ENCODE peak calls at places on chromosomes 7 and 10, in four cellular contexts. Y is mucosa of gallbladder, W is fibroblast of lung, F is head of caudate nucleus. U is an unnamed sample.

GRCh38 chr10:87927091-87927490 is 63.7 kb downstream of the PTEN start:
- DNase-seq in Y (no peak), F (no peak), W (peak), U (no peak)

GRCh38 chr7:12004547-12004946 is 172.5 kb upstream of the THSD7A start:
- DNase-seq in F (no peak), Y (no peak), W (no peak), U (no peak)

GRCh38 chr7:35781200-35781701 is 19.6 kb upstream of the SEPTIN7 start:
- DNase-seq in F (peak), W (no peak), Y (no peak), U (no peak)

GRCh38 chr7:55128693-55129394 is 110.0 kb downstream of the EGFR start:
- DNase-seq in Y (no peak), F (no peak), W (peak), U (no peak)

GRCh38 chr10:98266647-98267046 is 1.3 kb downstream of the LOXL4 start:
- DNase-seq in F (no peak), W (no peak), Y (no peak), U (no peak)

GRCh38 chr7:129433823-129434171 is 435 bp upstream of the STRIP2 start:
- DNase-seq in F (no peak), Y (no peak), W (no peak), U (no peak)

GRCh38 chr7:44969049-44969700 is 9.6 kb downstream of the MYO1G start:
- DNase-seq in W (no peak), Y (no peak), F (no peak), U (no peak)

GRCh38 chr10:98170249-98171117 is 36.0 kb downstream of the R3HCC1L start:
- DNase-seq in F (peak), W (peak), Y (peak), U (peak)

GRCh38 chr7:1966631-1967200 is 266.0 kb downstream of the MAD1L1 start:
- DNase-seq in F (no peak), Y (no peak), W (no peak), U (no peak)

GRCh38 chr7:19754521-19755116 is 18.8 kb downstream of the TMEM196 start:
- DNase-seq in Y (no peak), W (peak), F (no peak), U (no peak)

GRCh38 chr10:48608279-48608681 is 3.4 kb upstream of the ARHGAP22 start:
- DNase-seq in Y (peak), W (no peak), F (no peak), U (no peak)

GRCh38 chr7:115613836-115614235 is 416.7 kb downstream of the TFEC start:
- DNase-seq in F (no peak), W (peak), Y (no peak), U (no peak)

GRCh38 chr10:13971586-13972475 is 358.9 kb downstream of the FRMD4A start:
- DNase-seq in F (no peak), Y (no peak), W (peak), U (no peak)

GRCh38 chr7:2269468-2270460 is 27.7 kb downstream of the NUDT1 start:
- DNase-seq in F (no peak), W (peak), Y (no peak), U (no peak)

GRCh38 chr7:20745716-20746115 is 41.0 kb downstream of the SP8 start:
- DNase-seq in F (no peak), W (no peak), Y (no peak), U (no peak)

U was measured in prostate gland.